ENCODE peak calls at places on chromosomes 6 and 20, in six cellular contexts. Y, S, J, F, Q and C are unnamed samples.

GRCh38 chr6:157861814-157862213 is 38.8 kb downstream of the SNX9 start:
- ATAC-seq in Y (peak), S (no peak), J (peak), F (no peak), Q (no peak), C (no peak)

GRCh38 chr6:142718667-142719191 is 226.2 kb downstream of the HIVEP2 start:
- ATAC-seq in Y (no peak), S (no peak), J (no peak), F (no peak), Q (no peak), C (no peak)

GRCh38 chr20:36472656-36473071 is 68.7 kb upstream of the MYL9 start:
- ATAC-seq in Y (peak), S (peak), J (peak), F (peak), Q (peak), C (peak)

GRCh38 chr20:8473459-8473858 is 341.4 kb downstream of the PLCB1 start:
- ATAC-seq in Y (no peak), S (no peak), J (no peak), F (no peak), Q (no peak), C (no peak)

GRCh38 chr6:105372862-105373182 is 30.1 kb downstream of the PREP start:
- ATAC-seq in Y (no peak), S (no peak), J (no peak), F (no peak), Q (no peak), C (peak)

GRCh38 chr6:30829016-30829415 is 55.3 kb upstream of the DDR1 start:
- ATAC-seq in Y (no peak), S (peak), J (no peak), F (no peak), Q (peak), C (no peak)

GRCh38 chr6:116512155-116512559 is 718 bp downstream of the CALHM5 start:
- ATAC-seq in Y (peak), S (no peak), J (no peak), F (no peak), Q (peak), C (no peak)

GRCh38 chr6:128882991-128883571 is at the start of gene LAMA2:
- ATAC-seq in Y (peak), S (no peak), J (peak), F (no peak), Q (peak), C (peak)

GRCh38 chr6:18504232-18504596 is 117.1 kb downstream of the RNF144B start:
- ATAC-seq in Y (no peak), S (peak), J (no peak), F (no peak), Q (no peak), C (no peak)

GRCh38 chr20:4711511-4711910 is 10.2 kb upstream of the PRND start:
- ATAC-seq in Y (no peak), S (no peak), J (no peak), F (no peak), Q (no peak), C (no peak)

GRCh38 chr6:166112580-166112979 is 55.1 kb downstream of the TBXT start:
- ATAC-seq in Y (peak), S (peak), J (no peak), F (no peak), Q (peak), C (peak)

GRCh38 chr6:35343092-35343834 is 905 bp downstream of the PPARD start:
- ATAC-seq in Y (no peak), S (no peak), J (peak), F (no peak), Q (peak), C (no peak)

GRCh38 chr6:69812746-69813427 is 16.1 kb upstream of the LMBRD1 start:
- ATAC-seq in Y (no peak), S (no peak), J (no peak), F (no peak), Q (no peak), C (no peak)

GRCh38 chr6:153591165-153591564 is 447.9 kb upstream of the OPRM1 start:
- ATAC-seq in Y (no peak), S (no peak), J (no peak), F (no peak), Q (no peak), C (no peak)

GRCh38 chr6:149896491-149896890 is 1.4 kb downstream of the RAET1E start:
- ATAC-seq in Y (no peak), S (peak), J (peak), F (peak), Q (no peak), C (peak)

GRCh38 chr6:114354482-114354881 is 11.7 kb upstream of the HS3ST5 start:
- ATAC-seq in Y (no peak), S (no peak), J (no peak), F (no peak), Q (no peak), C (no peak)

GRCh38 chr6:165055231-165055630 is 254.2 kb downstream of the C6orf118 start:
- ATAC-seq in Y (no peak), S (no peak), J (no peak), F (no peak), Q (no peak), C (no peak)

GRCh38 chr20:59925894-59926293 is 7.5 kb downstream of the SYCP2 start:
- ATAC-seq in Y (no peak), S (no peak), J (no peak), F (no peak), Q (no peak), C (no peak)

GRCh38 chr6:29734046-29735018 is 11.1 kb downstream of the HLA-F start:
- ATAC-seq in Y (no peak), S (no peak), J (no peak), F (no peak), Q (no peak), C (no peak)

GRCh38 chr6:35977308-35977707 is 47.1 kb downstream of the SLC26A8 start:
- ATAC-seq in Y (no peak), S (no peak), J (no peak), F (no peak), Q (no peak), C (no peak)

GRCh38 chr6:44489912-44490604 is 102.6 kb downstream of the CDC5L start:
- ATAC-seq in Y (peak), S (peak), J (peak), F (no peak), Q (peak), C (peak)

GRCh38 chr6:454148-454991 is 62.8 kb downstream of the IRF4 start:
- ATAC-seq in Y (no peak), S (no peak), J (no peak), F (no peak), Q (no peak), C (no peak)

GRCh38 chr6:76992553-76992952 is 470.7 kb downstream of the HTR1B start:
- ATAC-seq in Y (no peak), S (no peak), J (no peak), F (no peak), Q (no peak), C (no peak)

GRCh38 chr6:167574431-167575097 is 249.7 kb downstream of the TTLL2 start:
- ATAC-seq in Y (peak), S (no peak), J (no peak), F (no peak), Q (no peak), C (no peak)